ENCODE peak calls at places on chromosomes 4 and X, in six cellular contexts. B, D, H, G, O and X are unnamed samples.

GRCh38 chrX:11704725-11705495 is 39.2 kb upstream of the ARHGAP6 start:
- DNase-seq in D (no peak), G (no peak), O (no peak), B (no peak), H (peak), X (no peak)

GRCh38 chr4:72531768-72532290 is 37.2 kb downstream of the ADAMTS3 start:
- DNase-seq in B (no peak), D (no peak), G (no peak), O (no peak), H (no peak), X (no peak)

GRCh38 chr4:7909966-7910720 is 29.5 kb downstream of the AFAP1 start:
- DNase-seq in D (no peak), O (no peak), G (no peak), B (no peak), H (peak), X (no peak)

GRCh38 chrX:150365953-150366911 is 3.1 kb downstream of the MAMLD1 start:
- DNase-seq in B (no peak), D (peak), G (peak), O (peak), H (peak), X (no peak)

GRCh38 chrX:150610038-150610437 is 41.6 kb downstream of the MTM1 start:
- DNase-seq in G (no peak), H (no peak), B (no peak), O (no peak), D (no peak), X (no peak)

GRCh38 chrX:153924149-153924861 is 1.8 kb downstream of the ARHGAP4 start:
- DNase-seq in G (peak), O (no peak), H (peak), B (no peak), D (peak), X (peak)

GRCh38 chrX:150044556-150044955 is 106.3 kb upstream of the EOLA2 start:
- DNase-seq in O (no peak), B (no peak), D (no peak), H (no peak), G (no peak), X (no peak)

GRCh38 chr4:168574581-168575295 is 77.9 kb downstream of the PALLD start:
- DNase-seq in H (peak), D (no peak), B (no peak), G (no peak), O (peak), X (no peak)

GRCh38 chr4:149574973-149575372 is 240.7 kb downstream of the IQCM start:
- DNase-seq in B (no peak), O (no peak), H (no peak), G (no peak), D (no peak), X (no peak)

GRCh38 chr4:52721968-52722814 is 29.0 kb downstream of the ERVMER34-1 start:
- DNase-seq in D (peak), B (peak), O (peak), H (peak), G (peak), X (peak)

GRCh38 chrX:72308566-72309296 is 3.0 kb upstream of the CITED1 start:
- DNase-seq in G (peak), H (peak), D (peak), B (no peak), O (peak), X (peak)

GRCh38 chrX:31572396-31572795 is 500.6 kb upstream of the FTHL17 start:
- DNase-seq in B (no peak), G (no peak), O (no peak), H (no peak), D (no peak), X (no peak)

GRCh38 chr4:107814758-107815552 is 9.8 kb upstream of the SGMS2 start:
- DNase-seq in H (no peak), G (no peak), O (no peak), D (no peak), B (no peak), X (no peak)

GRCh38 chrX:70030242-70030823 is 19.4 kb downstream of the AWAT2 start:
- DNase-seq in O (no peak), H (peak), G (peak), B (no peak), D (peak), X (peak)

GRCh38 chr4:627751-628150 is 2.4 kb downstream of the PDE6B start:
- DNase-seq in O (no peak), D (no peak), G (no peak), B (no peak), H (no peak), X (no peak)

GRCh38 chr4:3701271-3702083 is 64.7 kb upstream of the ADRA2C start:
- DNase-seq in B (no peak), H (no peak), O (no peak), D (no peak), G (no peak), X (no peak)

GRCh38 chr4:155911905-155912304 is 8.4 kb downstream of the TDO2 start:
- DNase-seq in H (no peak), B (no peak), D (no peak), O (no peak), G (no peak), X (no peak)

GRCh38 chr4:189979196-189980047 is 38.8 kb downstream of the FRG1 start:
- DNase-seq in B (no peak), D (no peak), O (no peak), G (no peak), H (no peak), X (no peak)

GRCh38 chr4:6199344-6199921 is 916 bp downstream of the JAKMIP1 start:
- DNase-seq in D (no peak), O (no peak), B (no peak), H (no peak), G (no peak), X (no peak)

GRCh38 chr4:140188975-140189374 is 35.0 kb upstream of the MAML3 start:
- DNase-seq in O (peak), B (peak), D (no peak), G (peak), H (peak), X (peak)

GRCh38 chrX:1075156-1075555 is 137.3 kb downstream of the CRLF2 start:
- DNase-seq in G (no peak), H (no peak), D (no peak), O (no peak), B (no peak), X (no peak)

GRCh38 chr4:6271701-6272465 is 2.2 kb downstream of the WFS1 start:
- DNase-seq in O (no peak), B (no peak), H (no peak), G (peak), D (peak), X (no peak)

GRCh38 chr4:3660086-3660927 is 105.9 kb upstream of the ADRA2C start:
- DNase-seq in G (no peak), O (no peak), H (no peak), B (no peak), D (no peak), X (no peak)

GRCh38 chr4:76767983-76768382 is 130.0 kb downstream of the SOWAHB start:
- DNase-seq in G (no peak), H (no peak), B (no peak), O (no peak), D (no peak), X (no peak)

GRCh38 chr4:125315571-125316390 is 1.0 kb downstream of the FAT4 start:
- DNase-seq in H (peak), O (peak), D (peak), B (no peak), G (peak), X (no peak)

GRCh38 chr4:13706130-13706529 is 78.6 kb upstream of the BOD1L1 start:
- DNase-seq in G (no peak), D (no peak), H (no peak), B (no peak), O (no peak), X (no peak)

GRCh38 chr4:103354006-103354405 is 155.9 kb upstream of the CENPE start:
- DNase-seq in B (no peak), H (no peak), D (no peak), O (no peak), G (no peak), X (no peak)

GRCh38 chrX:103883533-103883932 is 51.5 kb upstream of the RAB9B start:
- DNase-seq in B (no peak), O (no peak), D (no peak), H (no peak), G (no peak), X (no peak)

GRCh38 chr4:186592450-186592849 is 37.1 kb upstream of the MTNR1A start:
- DNase-seq in O (no peak), H (no peak), B (no peak), D (no peak), G (no peak), X (no peak)